ENCODE peak calls at places on chromosomes 16 and 17, in seven cellular contexts. R is neural progenitor cell, X is fibroblast of lung, C is MM.1S, F is astrocyte, S is OCI-LY7, K is PC-3. J is an unnamed sample. For H3K4me1, the result is how much of the 10 kb centered on the place peaks cover.

GRCh38 chr16:12239953-12240485 is 263.5 kb downstream of the SNX29 start:
- DNase-seq in R (no peak), X (peak), C (no peak), F (peak), S (no peak), K (no peak), J (peak)

GRCh38 chr17:55889271-55889670 is 138.4 kb downstream of the PCTP start:
- DNase-seq in R (no peak), X (no peak), C (no peak), F (no peak), S (no peak), K (no peak), J (no peak)

GRCh38 chr16:82260212-82260795 is 90.3 kb upstream of the MPHOSPH6 start:
- DNase-seq in R (no peak), X (no peak), C (no peak), F (no peak), S (no peak), K (no peak), J (no peak)

GRCh38 chr17:37672545-37673078 is 29.4 kb upstream of the DDX52 start:
- DNase-seq in R (no peak), X (no peak), C (no peak), F (peak), S (no peak), K (no peak), J (peak)

GRCh38 chr17:60959011-60959410 is 281.4 kb downstream of the BCAS3 start:
- DNase-seq in R (no peak), X (peak), C (no peak), F (peak), S (no peak), K (no peak), J (no peak)

GRCh38 chr16:897701-898100 is 73.1 kb downstream of the LMF1 start:
- DNase-seq in R (no peak), X (no peak), C (no peak), F (no peak), S (no peak), K (no peak), J (no peak)

GRCh38 chr16:89319883-89320716 is 102.6 kb downstream of the ZNF778 start:
- DNase-seq in R (no peak), X (peak), C (peak), F (peak), S (no peak), K (peak), J (peak)

GRCh38 chr17:16398270-16399267 is 16.8 kb upstream of the TRPV2 start:
- DNase-seq in R (no peak), X (no peak), C (no peak), F (no peak), S (peak), K (peak), J (no peak)

GRCh38 chr17:42672038-42672437 is 4.8 kb downstream of the PLEKHH3 start:
- DNase-seq in R (no peak), X (no peak), C (no peak), F (no peak), S (no peak), K (no peak), J (no peak)

GRCh38 chr16:53211253-53211652 is 156.5 kb downstream of the CHD9 start:
- DNase-seq in R (no peak), X (no peak), C (no peak), F (no peak), S (no peak), K (no peak), J (no peak)

GRCh38 chr17:63984651-63985386 is 12.1 kb upstream of the SCN4A start:
- DNase-seq in R (no peak), X (peak), C (no peak), F (peak), S (no peak), K (peak), J (peak)

GRCh38 chr17:81392909-81393654 is 2.2 kb upstream of the BAHCC1 start:
- DNase-seq in R (peak), X (peak), C (no peak), F (no peak), S (peak), K (peak), J (peak)

GRCh38 chr17:15233022-15233805 is 31.9 kb downstream of the PMP22 start:
- DNase-seq in R (peak), X (peak), C (no peak), F (peak), S (peak), K (peak), J (peak)

GRCh38 chr16:50692999-50693781 is at the start of gene NOD2:
- DNase-seq in R (peak), X (no peak), C (peak), F (peak), S (no peak), K (no peak), J (peak)

GRCh38 chr17:41404024-41404651 is 6.7 kb upstream of the KRT31 start:
- DNase-seq in R (no peak), X (peak), C (no peak), F (peak), S (no peak), K (peak), J (peak)

GRCh38 chr16:73050115-73051099 is 2.5 kb upstream of the ZFHX3 start:
- DNase-seq in R (no peak), X (peak), C (no peak), F (no peak), S (no peak), K (no peak), J (no peak)

GRCh38 chr16:74521691-74522090 is 85.2 kb downstream of the GLG1 start:
- DNase-seq in R (no peak), X (peak), C (no peak), F (peak), S (no peak), K (no peak), J (peak)

GRCh38 chr16:29663829-29664132 is 734 bp downstream of the SPN start:
- DNase-seq in R (no peak), X (no peak), C (no peak), F (no peak), S (no peak), K (no peak), J (no peak)

GRCh38 chr17:30413109-30413508 is 34.4 kb downstream of the CPD start:
- DNase-seq in R (no peak), X (no peak), C (no peak), F (peak), S (no peak), K (peak), J (peak)

GRCh38 chr17:36104601-36105000 is 974 bp downstream of the CCL4 start:
- DNase-seq in R (no peak), X (no peak), C (no peak), F (no peak), S (no peak), K (no peak), J (no peak)

GRCh38 chr17:18966831-18967624 is 15.1 kb downstream of the SLC5A10 start:
- DNase-seq in R (peak), X (peak), C (no peak), F (no peak), S (no peak), K (no peak), J (peak)

GRCh38 chr17:43645765-43646481 is 15.8 kb downstream of the MEOX1 start:
- DNase-seq in R (peak), X (peak), C (no peak), F (no peak), S (no peak), K (peak), J (peak)

GRCh38 chr17:31310260-31310659 is 3.6 kb downstream of the EVI2B start:
- DNase-seq in R (no peak), X (no peak), C (peak), F (no peak), S (peak), K (no peak), J (no peak)

DNA sequence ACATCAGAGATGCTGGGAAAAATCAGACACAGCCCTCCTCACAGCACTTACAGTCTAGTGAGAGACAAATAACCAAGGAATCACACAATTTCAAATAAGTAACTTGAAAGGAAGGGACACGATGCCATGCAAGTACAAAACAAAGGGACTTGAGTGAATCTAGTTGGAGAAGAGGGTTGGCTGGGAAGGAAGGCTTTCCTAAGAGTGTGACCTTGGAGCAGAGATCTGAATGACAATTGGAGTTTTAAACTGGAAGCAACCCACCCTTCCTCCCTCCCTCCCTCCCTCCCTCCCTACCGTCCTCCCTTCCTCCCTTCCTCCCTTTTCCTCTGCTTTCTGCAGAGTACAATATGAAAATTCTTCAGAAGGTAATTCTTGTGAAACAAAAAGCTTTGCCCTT is 31.1 kb downstream of the ADAMTS18 start:
- DNase-seq in R (no peak), X (no peak), C (no peak), F (no peak), S (no peak), K (no peak), J (no peak)
- H3K4me2 ChIP-seq in R (no peak), X (no peak), C (no peak), F (no peak), S (no peak), K (no peak), J (no peak)

GRCh38 chr17:7383742-7384488 is 3.0 kb downstream of the TNK1 start:
- DNase-seq in R (peak), X (no peak), C (peak), F (peak), S (peak), K (no peak), J (peak)
- H3K4me1 ChIP-seq in R (under half), X (under half), C (under half), F (under half), S (under half), K (under half), J (under half)

GRCh38 chr16:67156146-67156844 is 3.4 kb downstream of the TRADD start:
- DNase-seq in R (no peak), X (no peak), C (no peak), F (no peak), S (no peak), K (no peak), J (no peak)
- H3K4me2 ChIP-seq in R (no peak), X (no peak), C (no peak), F (no peak), S (no peak), K (no peak), J (no peak)

DNA sequence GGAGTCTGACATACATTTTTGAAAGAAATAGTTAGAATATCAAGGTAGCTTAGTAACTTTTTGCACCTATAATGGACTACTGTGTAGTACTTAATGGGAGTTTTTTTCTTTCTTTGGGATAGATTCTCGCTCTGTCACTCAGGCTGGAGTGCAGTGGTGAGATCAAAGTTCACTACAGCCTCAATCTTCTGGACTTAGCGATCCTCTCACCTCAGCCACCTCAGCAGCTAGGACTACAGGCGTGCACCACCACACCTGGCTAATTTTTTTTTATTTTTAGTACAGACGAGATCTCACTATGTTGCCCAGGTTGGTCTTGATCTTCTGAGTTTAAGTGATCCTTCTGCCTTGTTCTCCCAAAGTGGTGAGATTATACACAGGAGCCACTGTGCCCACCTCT is 9.5 kb downstream of the TAOK1 start:
- DNase-seq in R (no peak), X (no peak), C (no peak), F (no peak), S (no peak), K (no peak), J (no peak)
- H3K4me1 ChIP-seq in R (under half), X (under half), C (under half), F (under half), S (under half), K (under half), J (under half)

DNA sequence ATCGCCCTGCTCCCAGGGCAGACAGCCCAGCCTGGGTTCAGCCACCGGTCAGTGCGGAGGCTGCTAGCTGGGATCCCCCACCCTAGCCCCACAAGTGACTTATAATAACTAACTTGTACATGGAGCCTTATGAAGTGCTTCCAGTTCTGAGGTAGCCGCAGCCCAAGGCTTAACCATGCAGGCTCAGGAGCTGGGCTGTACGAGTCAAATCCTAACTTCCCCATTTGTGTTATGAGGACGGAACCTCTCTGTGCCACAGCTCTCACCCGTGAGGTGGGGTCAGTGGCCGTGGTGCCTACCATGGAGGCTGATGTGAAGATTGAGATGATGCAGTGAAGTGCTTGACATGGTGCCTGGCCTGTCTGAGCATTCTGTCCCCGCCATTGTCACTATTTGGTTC is 27.8 kb upstream of the GOSR2 start:
- DNase-seq in R (no peak), X (no peak), C (no peak), F (no peak), S (no peak), K (no peak), J (no peak)
- H3K4me2 ChIP-seq in R (no peak), X (no peak), C (no peak), F (no peak), S (no peak), K (no peak), J (no peak)

GRCh38 chr17:76528528-76529223 is 8.8 kb downstream of the CYGB start:
- DNase-seq in R (no peak), X (peak), C (no peak), F (no peak), S (peak), K (no peak), J (peak)

GRCh38 chr17:76527430-76528111 is 9.9 kb downstream of the CYGB start:
- DNase-seq in R (peak), X (peak), C (no peak), F (peak), S (peak), K (peak), J (no peak)

GRCh38 chr17:76529643-76530488 is 7.6 kb downstream of the CYGB start:
- DNase-seq in R (peak), X (peak), C (no peak), F (peak), S (peak), K (no peak), J (peak)

GRCh38 chr17:76529224-76529642 is 8.3 kb downstream of the CYGB start:
- DNase-seq in R (no peak), X (peak), C (no peak), F (peak), S (peak), K (peak), J (peak)

GRCh38 chr17:76528156-76528527 is 9.4 kb downstream of the CYGB start:
- DNase-seq in R (no peak), X (no peak), C (no peak), F (no peak), S (peak), K (peak), J (no peak)
- H3K4me1 ChIP-seq in R (under half), X (under half), C (under half), F (under half), S (under half), K (half or more), J (under half)

GRCh38 chr17:65627108-65627507 is 65.7 kb upstream of the AXIN2 start:
- DNase-seq in R (no peak), X (no peak), C (no peak), F (no peak), S (no peak), K (peak), J (no peak)
- H3K4me2 ChIP-seq in R (no peak), X (no peak), C (no peak), F (no peak), S (no peak), K (no peak), J (no peak)

GRCh38 chr16:14489460-14489859 is 140.6 kb downstream of the PARN start:
- DNase-seq in R (peak), X (no peak), C (no peak), F (no peak), S (peak), K (peak), J (peak)

GRCh38 chr16:14485811-14486519 is 144.1 kb downstream of the PARN start:
- DNase-seq in R (no peak), X (no peak), C (no peak), F (no peak), S (no peak), K (no peak), J (no peak)

GRCh38 chr16:14487579-14487978 is 142.5 kb downstream of the PARN start:
- DNase-seq in R (no peak), X (no peak), C (no peak), F (no peak), S (peak), K (no peak), J (peak)

GRCh38 chr16:14485131-14485551 is 144.9 kb downstream of the PARN start:
- DNase-seq in R (no peak), X (no peak), C (no peak), F (peak), S (no peak), K (no peak), J (peak)

DNA sequence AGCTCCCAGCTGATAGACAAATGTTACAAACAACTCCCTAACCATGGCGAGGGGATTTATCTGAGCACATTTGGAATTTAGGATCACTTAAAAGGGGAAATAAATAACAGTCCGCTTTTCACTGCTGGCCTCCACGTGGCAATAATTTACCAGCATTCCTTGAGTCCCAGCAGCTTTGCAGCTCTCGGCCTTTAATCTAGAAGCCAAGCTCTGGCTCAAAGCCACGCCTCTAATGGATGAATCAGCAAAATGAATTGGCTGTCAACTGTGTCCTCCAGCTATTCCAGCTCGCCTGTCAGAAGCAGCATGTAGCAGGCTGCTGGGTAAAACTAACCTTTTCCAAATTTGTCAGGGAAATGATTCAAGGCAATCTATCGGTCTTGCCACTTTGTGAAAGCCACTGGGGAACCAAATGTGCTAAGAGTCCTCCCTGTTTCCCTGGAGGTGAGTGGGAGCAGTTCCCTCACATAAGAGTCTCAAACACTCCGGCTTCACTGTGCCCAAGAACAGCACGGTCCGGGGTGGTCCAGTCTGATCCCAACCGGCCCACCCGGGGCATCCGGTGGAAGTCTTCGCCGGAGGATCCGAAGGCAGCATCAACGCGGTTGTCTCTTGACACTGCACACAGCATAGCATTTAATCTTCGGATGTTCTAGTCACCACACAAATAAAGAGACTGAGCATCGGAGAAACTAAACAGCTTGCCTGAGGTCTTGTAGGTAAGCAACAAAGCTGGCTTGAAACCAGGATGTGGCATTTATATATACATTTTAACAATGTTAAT is 143.3 kb downstream of the PARN start:
- DNase-seq in R (peak), X (peak), C (no peak), F (peak), S (no peak), K (peak), J (peak)
- H3K4me1 ChIP-seq in R (under half), X (under half), C (under half), F (under half), S (under half), K (under half), J (under half)

GRCh38 chr17:2964028-2964356 is 99.4 kb downstream of the OR1D5 start:
- DNase-seq in R (no peak), X (no peak), C (no peak), F (no peak), S (no peak), K (no peak), J (no peak)

GRCh38 chr17:2965621-2966275 is 97.7 kb downstream of the OR1D5 start:
- DNase-seq in R (no peak), X (peak), C (no peak), F (peak), S (no peak), K (peak), J (peak)

GRCh38 chr17:2963332-2964027 is 99.9 kb downstream of the OR1D5 start:
- DNase-seq in R (no peak), X (no peak), C (no peak), F (no peak), S (no peak), K (no peak), J (no peak)

GRCh38 chr17:2964370-2964769 is 99.0 kb downstream of the OR1D5 start:
- DNase-seq in R (no peak), X (no peak), C (no peak), F (no peak), S (no peak), K (no peak), J (no peak)

DNA sequence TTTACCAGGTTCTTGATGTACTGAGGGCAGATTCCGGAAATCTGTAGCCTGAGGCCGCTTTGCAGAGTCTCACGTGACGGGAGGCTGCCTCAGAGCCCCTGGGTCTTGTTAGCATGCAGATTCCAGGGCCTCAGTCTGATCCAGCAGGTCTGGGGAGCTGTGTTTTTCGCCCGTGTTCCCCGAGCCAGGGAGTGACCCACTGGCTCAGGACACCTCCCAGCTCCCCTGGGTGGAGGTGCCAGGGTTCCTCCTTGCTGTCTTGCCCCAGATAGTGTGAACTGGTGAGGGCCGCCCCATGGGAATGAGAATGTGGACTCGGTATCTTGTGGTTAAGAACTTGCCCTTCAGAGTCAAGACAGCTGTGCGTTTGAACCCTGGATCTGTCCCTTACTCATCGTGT is 98.6 kb downstream of the OR1D5 start:
- DNase-seq in R (no peak), X (no peak), C (no peak), F (no peak), S (no peak), K (no peak), J (no peak)
- H3K4me2 ChIP-seq in R (no peak), X (no peak), C (no peak), F (no peak), S (no peak), K (peak), J (no peak)

GRCh38 chr16:23059433-23059832 is 89.8 kb downstream of the USP31 start:
- DNase-seq in R (no peak), X (no peak), C (no peak), F (no peak), S (no peak), K (no peak), J (no peak)
- H3K4me1 ChIP-seq in R (under half), X (under half), C (under half), F (under half), S (under half), K (under half), J (under half)